ENCODE peak calls at places on chromosome 3, in four cellular contexts. W, P, K and Z are unnamed samples.
A peak's percentile ranks its signal among the peaks of the same experiment; 100 is the strongest.

GRCh38 chr3:12993623-12994356 is 79.4 kb downstream of the IQSEC1 start:
- DNase-seq in K (peak; percentile 51), P (no peak), W (no peak), Z (peak; percentile 76)

GRCh38 chr3:180382781-180383180 is 219.2 kb upstream of the TTC14 start:
- DNase-seq in W (no peak), K (no peak), P (no peak), Z (no peak)

GRCh38 chr3:12445523-12446240 is 38.6 kb upstream of the TSEN2 start:
- DNase-seq in P (no peak), W (no peak), K (no peak), Z (no peak)

GRCh38 chr3:115470254-115470653 is 153.1 kb upstream of the GAP43 start:
- DNase-seq in W (no peak), K (no peak), P (no peak), Z (no peak)

GRCh38 chr3:117519776-117520175 is 810.2 kb downstream of the TUSC7 start:
- DNase-seq in K (no peak), W (no peak), P (no peak), Z (no peak)

GRCh38 chr3:114365909-114366308 is 72.1 kb downstream of the TIGIT start:
- DNase-seq in K (no peak), W (no peak), P (no peak), Z (no peak)

GRCh38 chr3:159169828-159170227 is 368.0 kb downstream of the MFSD1 start:
- DNase-seq in W (peak; percentile 42), P (peak; percentile 53), K (no peak), Z (no peak)

GRCh38 chr3:19702416-19703078 is 231.5 kb downstream of the EFHB start:
- DNase-seq in W (no peak), K (peak; percentile 14), P (no peak), Z (no peak)

GRCh38 chr3:17006143-17006839 is 121.5 kb downstream of the PLCL2 start:
- DNase-seq in K (no peak), W (no peak), P (no peak), Z (no peak)

GRCh38 chr3:193764959-193765358 is 172.0 kb downstream of the OPA1 start:
- DNase-seq in P (no peak), K (no peak), W (no peak), Z (peak; percentile 8)

GRCh38 chr3:74351213-74351612 is 263.2 kb downstream of the CNTN3 start:
- DNase-seq in W (no peak), K (no peak), P (no peak), Z (no peak)

GRCh38 chr3:66997560-66998074 is 490 bp upstream of the KBTBD8 start:
- DNase-seq in K (no peak), W (no peak), P (peak; percentile 76), Z (no peak)

GRCh38 chr3:182795383-182795782 is 2.1 kb downstream of the ATP11B start:
- DNase-seq in W (no peak), K (peak; percentile 46), P (no peak), Z (peak; percentile 58)

GRCh38 chr3:27616031-27616430 is 106.1 kb downstream of the EOMES start:
- DNase-seq in K (no peak), P (no peak), W (no peak), Z (no peak)

GRCh38 chr3:124786491-124787241 is 56.4 kb downstream of the UMPS start:
- DNase-seq in K (no peak), P (peak; percentile 60), W (peak; percentile 68), Z (no peak)
- TF ChIP-seq CTCF in K (no peak), P (peak; percentile 57), W (peak; percentile 55), Z (no peak)

GRCh38 chr3:40924559-40925058 is 274.7 kb upstream of the CTNNB1 start:
- DNase-seq in W (no peak), P (no peak), K (no peak), Z (no peak)

GRCh38 chr3:40930772-40931171 is 268.5 kb upstream of the CTNNB1 start:
- DNase-seq in K (no peak), W (no peak), P (no peak), Z (no peak)

GRCh38 chr3:40925228-40925627 is 274.1 kb upstream of the CTNNB1 start:
- DNase-seq in K (no peak), P (no peak), W (no peak), Z (no peak)

GRCh38 chr3:40930131-40930538 is 269.2 kb upstream of the CTNNB1 start:
- DNase-seq in P (no peak), K (peak; percentile 7), W (no peak), Z (no peak)
- TF ChIP-seq CTCF in P (no peak), K (no peak), W (no peak), Z (no peak)

DNA sequence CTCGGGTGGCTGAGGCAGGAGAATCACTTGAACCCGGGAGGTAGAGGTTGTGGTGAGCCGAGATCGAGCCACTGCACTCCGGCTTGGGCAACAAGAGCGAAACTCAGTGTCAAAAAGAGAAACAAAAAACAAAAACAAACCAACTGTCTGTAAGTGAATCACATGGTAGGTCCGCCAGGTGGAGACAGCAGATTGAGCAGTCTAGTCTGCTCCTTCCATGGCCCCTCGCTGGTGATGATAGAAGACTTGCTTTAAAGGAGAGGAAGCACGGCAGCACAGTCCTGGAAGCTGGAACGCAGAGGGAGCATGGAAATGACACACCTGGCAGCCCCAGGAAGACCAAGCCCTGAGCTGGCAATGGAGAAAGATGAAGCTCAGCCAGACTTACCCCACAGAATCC is 31.4 kb upstream of the MGLL start:
- DNase-seq in P (no peak), W (no peak), K (no peak), Z (no peak)
- TF ChIP-seq CTCF in P (no peak), W (no peak), K (no peak), Z (no peak)

GRCh38 chr3:32996755-32997091 is 45.3 kb downstream of the CCR4 start:
- DNase-seq in P (no peak), K (no peak), W (no peak), Z (no peak)
- TF ChIP-seq CTCF in P (no peak), K (no peak), W (no peak), Z (no peak)